ENCODE peak calls at places on chromosome 12, in nine cellular contexts. D is endothelial cell, Z is hepatocyte, U is left ventricle myocardium inferior, M is right lobe of liver, I is activated B cell treated with CpG ODN at 0.5 μM for 24 hours, N is thyroid gland, Q is A549, A is stomach. G is an unnamed sample.

GRCh38 chr12:27822076-27822712 is 42.2 kb upstream of the MANSC4 start:
- DNase-seq in D (no peak), Z (no peak), U (no peak), M (no peak), I (no peak), N (no peak), Q (no peak), A (no peak), G (no peak)

GRCh38 chr12:13941258-13942249 is 39.8 kb downstream of the GRIN2B start:
- DNase-seq in D (peak), Z (peak), U (no peak), M (peak), I (no peak), N (peak), Q (peak), A (peak), G (peak)

GRCh38 chr12:64611430-64612286 is 1.4 kb downstream of the RASSF3 start:
- DNase-seq in D (peak), Z (peak), U (peak), M (peak), I (peak), N (peak), Q (no peak), A (peak), G (no peak)

GRCh38 chr12:118866346-118866745 is 115.0 kb upstream of the SRRM4 start:
- DNase-seq in D (peak), Z (peak), U (no peak), M (no peak), I (no peak), N (no peak), Q (no peak), A (no peak), G (no peak)

GRCh38 chr12:27838543-27838942 is 58.5 kb upstream of the MANSC4 start:
- DNase-seq in D (no peak), Z (no peak), U (no peak), M (no peak), I (no peak), N (no peak), Q (no peak), A (no peak), G (no peak)

GRCh38 chr12:107560194-107560905 is 125.2 kb upstream of the PWP1 start:
- DNase-seq in D (peak), Z (no peak), U (no peak), M (no peak), I (no peak), N (no peak), Q (no peak), A (no peak), G (no peak)

GRCh38 chr12:123398177-123398916 is 14.4 kb downstream of the KMT5A start:
- DNase-seq in D (no peak), Z (no peak), U (peak), M (peak), I (no peak), N (peak), Q (no peak), A (peak), G (no peak)

GRCh38 chr12:44015333-44015941 is 179.6 kb downstream of the TMEM117 start:
- DNase-seq in D (no peak), Z (peak), U (no peak), M (no peak), I (no peak), N (no peak), Q (peak), A (no peak), G (peak)

GRCh38 chr12:102879144-102879763 is 37.8 kb downstream of the PAH start:
- DNase-seq in D (peak), Z (peak), U (peak), M (no peak), I (no peak), N (peak), Q (peak), A (no peak), G (peak)

GRCh38 chr12:6425588-6426531 is 18.9 kb upstream of the CD27 start:
- DNase-seq in D (no peak), Z (no peak), U (no peak), M (no peak), I (peak), N (peak), Q (no peak), A (peak), G (no peak)

GRCh38 chr12:79737875-79738718 is 47.3 kb upstream of the PAWR start:
- DNase-seq in D (peak), Z (peak), U (no peak), M (no peak), I (no peak), N (peak), Q (peak), A (peak), G (peak)

GRCh38 chr12:91272456-91273063 is 89.9 kb upstream of the DCN start:
- DNase-seq in D (no peak), Z (no peak), U (peak), M (no peak), I (no peak), N (peak), Q (no peak), A (peak), G (no peak)

GRCh38 chr12:130948136-130948535 is 5.6 kb upstream of the ADGRD1 start:
- DNase-seq in D (no peak), Z (no peak), U (no peak), M (no peak), I (no peak), N (no peak), Q (no peak), A (no peak), G (no peak)

GRCh38 chr12:19125325-19125724 is 4.2 kb upstream of the PLEKHA5 start:
- DNase-seq in D (no peak), Z (no peak), U (no peak), M (no peak), I (no peak), N (no peak), Q (no peak), A (no peak), G (no peak)

GRCh38 chr12:122423258-122424165 is 1.0 kb upstream of the CLIP1 start:
- DNase-seq in D (peak), Z (peak), U (no peak), M (peak), I (no peak), N (peak), Q (no peak), A (no peak), G (peak)

GRCh38 chr12:132287391-132288238 is 41.8 kb downstream of the GALNT9 start:
- DNase-seq in D (no peak), Z (no peak), U (no peak), M (no peak), I (no peak), N (no peak), Q (no peak), A (no peak), G (no peak)

GRCh38 chr12:31118347-31118830 is 44.7 kb downstream of the DDX11 start:
- DNase-seq in D (no peak), Z (peak), U (no peak), M (no peak), I (no peak), N (no peak), Q (peak), A (no peak), G (no peak)

GRCh38 chr12:121111684-121112083 is 21.0 kb upstream of the P2RX7 start:
- DNase-seq in D (no peak), Z (no peak), U (no peak), M (no peak), I (no peak), N (no peak), Q (no peak), A (no peak), G (no peak)

GRCh38 chr12:84397279-84397678 is 515.3 kb downstream of the SLC6A15 start:
- DNase-seq in D (no peak), Z (no peak), U (no peak), M (no peak), I (no peak), N (no peak), Q (no peak), A (no peak), G (no peak)

GRCh38 chr12:49336645-49337584 is at the start of gene C1QL4:
- DNase-seq in D (peak), Z (peak), U (peak), M (peak), I (peak), N (peak), Q (peak), A (peak), G (peak)

GRCh38 chr12:51942501-51943000 is 8.9 kb upstream of the ACVR1B start:
- DNase-seq in D (no peak), Z (no peak), U (no peak), M (no peak), I (no peak), N (peak), Q (no peak), A (peak), G (no peak)

GRCh38 chr12:121205491-121205890 is 4.4 kb upstream of the P2RX4 start:
- DNase-seq in D (no peak), Z (no peak), U (no peak), M (no peak), I (no peak), N (no peak), Q (no peak), A (no peak), G (no peak)

GRCh38 chr12:115210533-115211252 is 526.7 kb upstream of the TBX3 start:
- DNase-seq in D (no peak), Z (no peak), U (peak), M (no peak), I (no peak), N (peak), Q (no peak), A (no peak), G (no peak)

GRCh38 chr12:56212360-56212759 is 9.4 kb downstream of the RNF41 start:
- DNase-seq in D (no peak), Z (no peak), U (no peak), M (no peak), I (no peak), N (no peak), Q (no peak), A (no peak), G (no peak)

GRCh38 chr12:100473716-100474150 is at the start of gene NR1H4:
- DNase-seq in D (no peak), Z (no peak), U (no peak), M (peak), I (no peak), N (no peak), Q (peak), A (no peak), G (no peak)

GRCh38 chr12:54046809-54047159 is 6.9 kb upstream of the HOXC4 start:
- DNase-seq in D (no peak), Z (no peak), U (no peak), M (no peak), I (no peak), N (no peak), Q (no peak), A (no peak), G (no peak)

GRCh38 chr12:97324471-97324870 is 138.1 kb upstream of the RMST start:
- DNase-seq in D (no peak), Z (no peak), U (no peak), M (no peak), I (no peak), N (no peak), Q (no peak), A (no peak), G (no peak)

GRCh38 chr12:65778268-65779090 is 45.8 kb upstream of the HMGA2 start:
- DNase-seq in D (no peak), Z (no peak), U (no peak), M (no peak), I (no peak), N (no peak), Q (no peak), A (no peak), G (no peak)

GRCh38 chr12:74170645-74171477 is 366.8 kb upstream of the ATXN7L3B start:
- DNase-seq in D (no peak), Z (no peak), U (no peak), M (peak), I (no peak), N (no peak), Q (no peak), A (no peak), G (no peak)

GRCh38 chr12:85188609-85189008 is 91.4 kb upstream of the ALX1 start:
- DNase-seq in D (no peak), Z (no peak), U (no peak), M (no peak), I (no peak), N (no peak), Q (no peak), A (no peak), G (peak)

GRCh38 chr12:106861984-106862894 is 87.8 kb downstream of the RIC8B start:
- DNase-seq in D (no peak), Z (peak), U (no peak), M (no peak), I (no peak), N (no peak), Q (no peak), A (no peak), G (no peak)

GRCh38 chr12:58548801-58549200 is 371.5 kb downstream of the LRIG3 start:
- DNase-seq in D (no peak), Z (no peak), U (no peak), M (no peak), I (no peak), N (no peak), Q (no peak), A (no peak), G (no peak)
- TF ChIP-seq CTCF in D (no peak), Z (no peak), U (no peak), M (no peak), I (no peak), N (no peak), Q (no peak), A (no peak), G (no peak)

DNA sequence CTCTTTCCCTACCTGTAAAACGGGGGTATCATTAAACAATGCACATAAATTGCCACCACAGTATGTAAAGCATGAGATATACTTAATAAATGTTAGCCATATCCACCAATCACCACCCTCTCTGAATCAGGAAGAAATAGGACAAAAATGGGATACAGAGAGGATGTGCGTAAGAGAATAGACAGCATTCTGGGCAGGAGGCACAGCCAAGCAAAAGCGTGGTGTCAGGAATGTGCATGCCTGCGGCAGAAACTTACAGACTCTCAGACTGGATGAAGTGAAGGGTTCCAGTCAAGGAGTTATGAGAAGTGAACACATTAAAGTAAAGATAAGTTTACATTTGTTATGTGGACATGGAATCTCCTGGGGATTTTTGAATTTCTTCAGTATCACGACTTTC is 121.7 kb upstream of the MDM1 start:
- DNase-seq in D (no peak), Z (no peak), U (no peak), M (no peak), I (no peak), N (no peak), Q (no peak), A (no peak), G (no peak)
- TF ChIP-seq CTCF in D (no peak), Z (no peak), U (no peak), M (no peak), I (no peak), N (no peak), Q (no peak), A (no peak), G (no peak)

DNA sequence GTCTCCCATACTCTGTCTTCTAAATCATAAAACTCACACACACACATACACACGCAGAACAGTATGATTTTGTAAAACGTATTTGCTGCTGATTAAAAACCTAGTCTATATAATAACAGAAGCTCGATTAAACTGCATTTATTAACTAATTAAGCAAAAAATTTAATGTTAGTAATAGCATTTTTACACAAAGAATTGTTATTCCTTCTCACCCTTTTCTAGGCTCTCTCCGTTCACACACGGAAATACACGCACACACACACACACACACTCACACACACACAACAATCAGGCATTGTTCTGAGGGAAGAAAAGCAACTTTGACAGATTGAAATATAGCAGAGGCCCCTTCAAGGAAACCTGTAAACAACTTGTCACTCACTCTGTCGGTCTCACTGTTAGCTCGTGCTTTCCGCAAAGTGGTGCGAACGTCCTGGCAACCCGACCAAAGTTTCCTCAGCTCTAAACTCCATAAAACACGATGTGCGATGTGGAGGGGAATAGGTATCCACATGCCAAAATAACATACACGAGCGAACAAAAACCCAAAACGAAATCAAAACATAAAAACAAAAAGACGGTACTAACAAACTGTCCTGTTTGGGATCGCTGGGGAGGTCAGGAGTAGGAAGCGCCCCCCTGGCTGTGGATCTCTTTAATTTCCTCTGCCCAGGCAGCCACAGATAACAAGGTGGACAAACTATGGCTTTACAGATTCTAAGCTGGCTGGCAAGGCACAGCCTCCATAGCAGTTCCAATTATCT is 723 bp upstream of the SOX5 start:
- DNase-seq in D (peak), Z (peak), U (no peak), M (no peak), I (no peak), N (peak), Q (no peak), A (no peak), G (no peak)
- TF ChIP-seq CTCF in D (no peak), Z (no peak), U (no peak), M (no peak), I (no peak), N (no peak), Q (no peak), A (no peak), G (no peak)

DNA sequence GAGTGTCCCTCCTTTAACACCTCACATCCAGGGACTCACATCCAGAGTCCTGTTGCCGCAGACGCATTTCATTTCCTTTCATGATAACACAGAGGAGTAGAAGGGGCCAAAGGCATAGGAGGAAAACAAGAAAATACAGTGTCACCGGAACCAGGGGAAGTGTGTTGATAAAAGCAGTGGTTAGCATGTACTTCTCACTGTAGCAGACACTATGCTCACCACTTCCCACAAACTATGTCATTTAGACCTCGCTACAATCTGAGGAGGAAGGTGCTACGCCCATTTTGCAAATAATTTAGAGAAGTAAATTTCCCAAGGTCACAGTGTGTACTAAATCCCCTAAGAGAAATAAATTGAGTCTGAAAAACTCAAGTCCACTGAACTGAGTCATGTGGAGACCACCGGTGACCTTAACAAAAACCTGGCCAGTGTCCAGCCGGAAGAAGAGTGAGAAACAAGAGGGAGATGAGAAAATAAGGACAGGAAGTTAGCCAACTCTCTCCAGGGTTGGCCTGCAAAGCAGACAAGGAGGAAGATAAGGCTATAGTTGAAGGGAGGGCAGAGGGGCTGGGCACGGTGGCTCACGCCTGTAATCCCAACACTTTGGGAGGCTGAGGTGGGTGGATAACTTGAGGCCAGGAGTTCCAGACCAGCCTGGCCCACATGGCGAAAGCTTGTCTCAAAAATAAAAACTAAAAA is 25.8 kb upstream of the TMCC3 start:
- DNase-seq in D (no peak), Z (no peak), U (peak), M (peak), I (no peak), N (no peak), Q (no peak), A (peak), G (no peak)
- TF ChIP-seq CTCF in D (no peak), Z (no peak), U (no peak), M (no peak), I (no peak), N (no peak), Q (no peak), A (no peak), G (no peak)

DNA sequence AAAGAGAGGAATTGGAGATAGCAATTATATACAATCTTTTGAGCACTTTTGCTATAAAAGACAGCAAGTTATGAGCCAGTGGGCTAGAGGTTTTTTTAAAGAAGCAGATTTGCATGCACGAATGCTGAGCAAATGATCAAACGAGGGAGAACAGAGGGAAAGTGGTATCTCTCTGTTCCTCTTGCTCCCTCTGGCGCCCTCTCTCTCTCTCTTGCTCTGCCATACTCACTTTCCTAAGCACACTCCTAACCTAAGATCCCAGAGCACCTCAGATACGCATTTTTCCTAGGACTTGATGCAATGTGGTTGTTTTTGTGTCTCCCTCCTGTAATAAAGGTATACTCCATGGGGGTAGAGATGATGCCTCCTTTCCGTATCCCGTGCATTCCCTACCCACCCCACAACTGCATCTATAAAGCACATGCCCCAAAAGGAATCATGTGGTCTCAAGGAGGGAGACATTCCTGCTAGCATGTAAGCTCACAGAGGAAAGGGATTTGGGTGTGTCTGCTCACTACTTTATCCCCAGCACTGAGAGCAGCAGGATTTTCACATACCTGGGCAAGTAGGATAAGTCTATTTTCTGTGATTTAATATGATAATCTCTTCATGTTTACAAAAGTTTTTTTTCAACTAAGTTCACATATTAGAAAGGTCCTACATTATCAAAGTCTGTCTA is 270.2 kb downstream of the SSPN start:
- DNase-seq in D (no peak), Z (no peak), U (no peak), M (no peak), I (no peak), N (no peak), Q (no peak), A (no peak), G (no peak)
- TF ChIP-seq CTCF in D (no peak), Z (no peak), U (peak), M (no peak), I (no peak), N (no peak), Q (peak), A (no peak), G (no peak)

DNA sequence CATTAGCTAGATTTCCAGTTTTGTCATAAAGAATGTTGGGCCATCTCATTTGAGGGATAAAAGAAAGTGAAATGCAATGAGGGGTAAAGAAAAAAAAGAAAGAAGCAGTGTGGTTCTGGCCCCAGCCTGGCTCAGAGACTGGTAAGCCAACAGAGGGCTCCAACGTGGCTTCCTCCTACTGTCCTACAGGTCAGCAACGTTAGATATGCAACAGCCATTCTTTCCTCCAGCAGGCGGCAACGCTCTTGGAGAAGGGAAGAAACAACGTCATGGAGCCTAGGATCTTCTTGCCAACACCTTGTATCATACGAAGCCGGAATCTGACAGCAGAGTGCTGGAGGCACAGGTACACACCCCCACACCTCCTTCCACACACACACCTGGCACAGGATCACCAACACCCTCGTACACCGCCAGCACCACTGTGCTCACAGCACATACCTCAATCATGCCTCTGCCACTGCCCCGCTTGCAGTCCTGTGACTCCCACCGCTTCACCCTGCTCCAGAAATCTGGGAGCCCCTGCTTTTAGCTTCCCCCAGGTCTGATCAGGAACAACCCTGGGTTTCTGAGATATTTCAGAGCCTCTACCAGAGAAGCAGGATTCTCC is 102.8 kb downstream of the RPAP3 start:
- DNase-seq in D (no peak), Z (no peak), U (no peak), M (no peak), I (no peak), N (no peak), Q (no peak), A (no peak), G (no peak)
- TF ChIP-seq CTCF in D (no peak), Z (no peak), U (no peak), M (no peak), I (no peak), N (no peak), Q (no peak), A (no peak), G (no peak)

GRCh38 chr12:39692258-39692853 is 72.8 kb upstream of the ABCD2 start:
- DNase-seq in D (no peak), Z (no peak), U (no peak), M (no peak), I (no peak), N (no peak), Q (no peak), A (no peak), G (no peak)
- TF ChIP-seq CTCF in D (peak), Z (peak), U (peak), M (peak), I (no peak), N (peak), Q (peak), A (no peak), G (no peak)